ENCODE peak calls at places on chromosome 20, in four cellular contexts. S is ovary, G is mesenchymal stem cell, P is A673. K is an unnamed sample.

GRCh38 chr20:62592506-62593177 is 49.7 kb upstream of the SLCO4A1 start:
- DNase-seq in S (no peak), P (no peak), G (no peak), K (no peak)

GRCh38 chr20:12808006-12808567 is 200.7 kb upstream of the SPTLC3 start:
- DNase-seq in G (no peak), S (no peak), P (no peak), K (no peak)

GRCh38 chr20:63163171-63163570 is 52.8 kb downstream of the YTHDF1 start:
- DNase-seq in S (no peak), P (no peak), G (no peak), K (no peak)

GRCh38 chr20:62336775-62337557 is 30.1 kb downstream of the LAMA5 start:
- DNase-seq in P (no peak), G (no peak), S (no peak), K (no peak)

GRCh38 chr20:623041-623440 is 12.9 kb upstream of the TCF15 start:
- DNase-seq in S (no peak), P (no peak), G (no peak), K (no peak)

GRCh38 chr20:20733943-20734342 is 21.5 kb upstream of the RALGAPA2 start:
- DNase-seq in S (no peak), P (no peak), G (no peak), K (no peak)

GRCh38 chr20:45890077-45890996 is 671 bp downstream of the NEURL2 start:
- DNase-seq in P (peak), G (peak), S (peak), K (peak)

GRCh38 chr20:14491436-14491835 is 154.0 kb upstream of the FLRT3 start:
- DNase-seq in S (no peak), P (no peak), G (no peak), K (no peak)

GRCh38 chr20:45358282-45359068 is 4.5 kb upstream of the SYS1 start:
- DNase-seq in P (no peak), S (peak), G (peak), K (peak)

GRCh38 chr20:1622450-1622849 is 2.6 kb upstream of the SIRPB1 start:
- DNase-seq in P (no peak), S (no peak), G (no peak), K (no peak)

GRCh38 chr20:10987651-10988383 is 314.0 kb upstream of the JAG1 start:
- DNase-seq in G (no peak), P (no peak), S (no peak), K (no peak)

GRCh38 chr20:36808317-36809257 is 35.0 kb upstream of the DSN1 start:
- DNase-seq in S (no peak), G (peak), P (peak), K (peak)

GRCh38 chr20:62850333-62850974 is 11.2 kb downstream of the TCFL5 start:
- DNase-seq in S (no peak), G (no peak), P (no peak), K (no peak)

GRCh38 chr20:31751126-31751525 is 12.0 kb downstream of the TPX2 start:
- DNase-seq in P (no peak), G (peak), S (no peak), K (no peak)

DNA sequence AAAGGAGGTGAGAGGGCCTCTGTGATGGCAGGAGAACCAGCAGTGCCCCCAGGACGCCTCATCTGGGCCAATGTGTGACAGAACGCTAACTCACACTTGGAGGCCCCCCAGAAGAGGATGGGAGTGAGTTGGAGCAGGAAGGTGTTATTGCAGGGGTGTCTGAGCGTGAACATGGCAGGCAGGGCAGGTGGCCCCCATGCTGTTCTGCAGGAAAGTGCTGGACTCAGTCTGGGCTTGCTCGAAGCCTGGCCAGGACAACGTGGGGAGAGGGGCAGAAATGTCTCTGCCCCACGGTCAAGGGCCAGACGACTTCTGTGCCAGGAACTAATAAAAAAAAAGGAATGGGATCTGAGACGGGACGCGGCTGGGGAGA is 931 bp upstream of the EBF4 start:
- DNase-seq in P (no peak), S (peak), G (no peak), K (no peak)
- H3K4me3 ChIP-seq in P (no peak), S (peak), G (peak), K (no peak)

GRCh38 chr20:41998539-41999341 is 380.6 kb upstream of the CHD6 start:
- DNase-seq in S (no peak), G (no peak), P (no peak), K (no peak)
- H3K4me3 ChIP-seq in S (no peak), G (no peak), P (no peak), K (no peak)

DNA sequence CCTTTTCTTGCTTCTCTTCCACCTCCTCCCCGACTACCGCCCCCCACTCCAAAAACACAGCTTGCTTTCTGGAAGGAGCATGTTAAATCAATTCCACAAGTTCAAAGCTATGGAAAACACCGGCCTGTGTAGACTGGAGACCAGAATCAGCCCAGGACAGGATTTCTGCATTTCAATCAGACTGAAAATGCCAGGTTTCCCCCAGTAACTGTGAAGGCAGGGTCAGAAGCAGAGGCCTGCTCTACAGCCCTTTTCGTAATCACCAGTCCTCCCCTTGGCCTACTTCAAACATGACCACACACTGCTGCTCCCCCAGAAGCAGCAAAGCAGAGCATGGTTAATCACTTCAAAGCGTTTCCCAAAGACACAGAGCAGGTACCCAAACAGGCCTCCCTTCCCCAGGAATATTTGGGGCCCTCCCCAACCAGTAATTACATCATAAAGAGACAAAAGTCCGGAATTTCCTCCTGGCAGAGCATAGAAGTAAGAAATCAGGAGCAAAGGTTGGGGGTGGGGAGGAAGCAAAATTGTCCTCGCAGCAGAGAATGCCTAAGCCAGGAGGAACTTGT is 38.4 kb downstream of the ZMYND8 start:
- DNase-seq in G (peak), S (peak), P (peak), K (no peak)
- H3K4me3 ChIP-seq in G (peak), S (no peak), P (no peak), K (no peak)

GRCh38 chr20:59123011-59123676 is 40.5 kb upstream of the ZNF831 start:
- DNase-seq in S (no peak), G (no peak), P (peak), K (no peak)

GRCh38 chr20:59122377-59122932 is 41.2 kb upstream of the ZNF831 start:
- DNase-seq in S (no peak), P (no peak), G (no peak), K (no peak)

GRCh38 chr20:59125332-59125731 is 38.3 kb upstream of the ZNF831 start:
- DNase-seq in P (no peak), G (no peak), S (no peak), K (no peak)

GRCh38 chr20:59124326-59125029 is 39.1 kb upstream of the ZNF831 start:
- DNase-seq in P (no peak), G (no peak), S (no peak), K (no peak)

GRCh38 chr20:59123677-59124060 is 40.0 kb upstream of the ZNF831 start:
- DNase-seq in G (no peak), P (no peak), S (no peak), K (no peak)
- H3K4me3 ChIP-seq in G (no peak), P (no peak), S (no peak), K (no peak)

GRCh38 chr20:44204156-44204831 is 6.3 kb downstream of the OSER1 start:
- DNase-seq in G (peak), S (no peak), P (peak), K (no peak)

GRCh38 chr20:44203161-44203560 is 7.4 kb downstream of the OSER1 start:
- DNase-seq in S (no peak), P (no peak), G (peak), K (no peak)

GRCh38 chr20:44207066-44207723 is 3.4 kb downstream of the OSER1 start:
- DNase-seq in S (no peak), G (no peak), P (no peak), K (no peak)

GRCh38 chr20:44206132-44206531 is 4.4 kb downstream of the OSER1 start:
- DNase-seq in P (no peak), S (no peak), G (no peak), K (no peak)

GRCh38 chr20:44204832-44205215 is 5.7 kb downstream of the OSER1 start:
- DNase-seq in P (no peak), S (no peak), G (no peak), K (no peak)
- H3K4me3 ChIP-seq in P (no peak), S (no peak), G (no peak), K (no peak)

GRCh38 chr20:4082406-4083102 is 67.2 kb upstream of the RNF24 start:
- DNase-seq in G (peak), P (peak), S (no peak), K (peak)
- H3K4me3 ChIP-seq in G (peak), P (no peak), S (no peak), K (no peak)

DNA sequence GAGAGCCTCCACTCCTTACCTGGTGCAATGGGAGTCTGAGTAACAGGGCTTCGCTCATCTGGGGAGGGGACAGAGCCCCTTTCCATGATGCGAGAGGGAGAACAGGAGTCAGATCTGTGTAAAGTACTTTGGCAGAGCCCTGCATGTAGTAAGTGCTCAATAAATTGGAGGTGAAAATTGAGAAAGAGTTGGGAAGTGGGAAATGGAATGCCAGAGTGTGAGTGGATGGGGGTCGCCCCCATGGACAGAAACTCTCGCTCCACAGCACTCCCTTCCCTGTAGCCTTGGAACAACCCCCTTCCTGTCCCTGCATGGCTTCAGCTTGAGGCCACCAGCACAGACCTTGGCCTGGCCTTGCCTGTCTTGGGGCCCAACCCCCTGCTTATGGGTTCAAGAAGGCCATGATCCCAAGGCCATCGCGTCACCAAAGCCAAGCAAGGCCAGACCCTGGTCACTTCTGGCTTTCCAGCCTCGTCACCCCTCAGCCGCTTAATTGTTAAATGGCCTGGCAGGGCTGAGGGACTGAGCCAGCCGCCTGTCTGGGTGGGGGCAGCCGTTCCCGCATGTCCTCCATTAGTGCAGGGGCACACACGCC is 93.8 kb upstream of the PTPN1 start:
- DNase-seq in G (no peak), P (no peak), S (no peak), K (no peak)
- H3K4me3 ChIP-seq in G (peak), P (no peak), S (no peak), K (no peak)

GRCh38 chr20:53916173-53916512 is 154.3 kb downstream of the BCAS1 start:
- DNase-seq in G (no peak), P (no peak), S (no peak), K (no peak)

GRCh38 chr20:53914861-53915458 is 155.4 kb downstream of the BCAS1 start:
- DNase-seq in S (no peak), G (peak), P (peak), K (no peak)

GRCh38 chr20:53915459-53916172 is 154.8 kb downstream of the BCAS1 start:
- DNase-seq in P (peak), S (peak), G (peak), K (peak)

GRCh38 chr20:53911301-53911700 is 159.1 kb downstream of the BCAS1 start:
- DNase-seq in G (no peak), P (no peak), S (no peak), K (no peak)

GRCh38 chr20:53914091-53914860 is 156.1 kb downstream of the BCAS1 start:
- DNase-seq in G (peak), S (no peak), P (no peak), K (no peak)
- H3K4me3 ChIP-seq in G (peak), S (no peak), P (no peak), K (no peak)

GRCh38 chr20:57760698-57761412 is 51.0 kb upstream of the PMEPA1 start:
- DNase-seq in S (no peak), P (no peak), G (no peak), K (no peak)

GRCh38 chr20:57756921-57757320 is 47.1 kb upstream of the PMEPA1 start:
- DNase-seq in S (no peak), P (no peak), G (no peak), K (no peak)

GRCh38 chr20:57757767-57758166 is 48.0 kb upstream of the PMEPA1 start:
- DNase-seq in S (no peak), P (no peak), G (no peak), K (no peak)

GRCh38 chr20:57761413-57761734 is 51.6 kb upstream of the PMEPA1 start:
- DNase-seq in G (no peak), S (no peak), P (no peak), K (no peak)

GRCh38 chr20:57759724-57760123 is 49.9 kb upstream of the PMEPA1 start:
- DNase-seq in G (no peak), P (no peak), S (no peak), K (no peak)
- H3K4me3 ChIP-seq in G (no peak), P (no peak), S (no peak), K (no peak)

GRCh38 chr20:24950836-24951525 is 1.9 kb downstream of the CST7 start:
- DNase-seq in G (no peak), P (no peak), S (no peak), K (no peak)
- H3K4me3 ChIP-seq in G (no peak), P (no peak), S (no peak), K (no peak)